ENCODE peak calls at places on chromosomes 5 and 9, in four cellular contexts. J is K562, F is esophagus squamous epithelium, A is Panc1. N is an unnamed sample. For H3K4me1, the result is how much of the 10 kb centered on the place peaks cover.

GRCh38 chr5:88664630-88665029 is 218.4 kb downstream of the MEF2C start:
- DNase-seq in J (no peak), F (no peak), A (no peak), N (no peak)

GRCh38 chr5:57524661-57525060 is 42.0 kb upstream of the ACTBL2 start:
- DNase-seq in J (no peak), F (no peak), A (no peak), N (no peak)

GRCh38 chr9:76893395-76893932 is 12.4 kb downstream of the PRUNE2 start:
- DNase-seq in J (no peak), F (no peak), A (no peak), N (no peak)

GRCh38 chr9:21060919-21061561 is 16.7 kb downstream of the IFNB1 start:
- DNase-seq in J (no peak), F (no peak), A (no peak), N (no peak)

GRCh38 chr5:139470821-139471300 is at the start of gene SMIM33:
- DNase-seq in J (no peak), F (no peak), A (no peak), N (no peak)

GRCh38 chr5:84290673-84291072 is 94.0 kb downstream of the EDIL3 start:
- DNase-seq in J (no peak), F (no peak), A (no peak), N (no peak)

GRCh38 chr5:138339464-138339863 is 1.4 kb downstream of the FAM53C start:
- DNase-seq in J (no peak), F (no peak), A (no peak), N (no peak)

GRCh38 chr5:125812631-125813030 is 610.6 kb upstream of the GRAMD2B start:
- DNase-seq in J (no peak), F (no peak), A (no peak), N (no peak)

GRCh38 chr9:70156729-70157128 is 102.0 kb upstream of the SMC5 start:
- DNase-seq in J (no peak), F (no peak), A (no peak), N (no peak)

GRCh38 chr5:41708604-41708940 is 161.7 kb downstream of the OXCT1 start:
- DNase-seq in J (no peak), F (no peak), A (no peak), N (no peak)

DNA sequence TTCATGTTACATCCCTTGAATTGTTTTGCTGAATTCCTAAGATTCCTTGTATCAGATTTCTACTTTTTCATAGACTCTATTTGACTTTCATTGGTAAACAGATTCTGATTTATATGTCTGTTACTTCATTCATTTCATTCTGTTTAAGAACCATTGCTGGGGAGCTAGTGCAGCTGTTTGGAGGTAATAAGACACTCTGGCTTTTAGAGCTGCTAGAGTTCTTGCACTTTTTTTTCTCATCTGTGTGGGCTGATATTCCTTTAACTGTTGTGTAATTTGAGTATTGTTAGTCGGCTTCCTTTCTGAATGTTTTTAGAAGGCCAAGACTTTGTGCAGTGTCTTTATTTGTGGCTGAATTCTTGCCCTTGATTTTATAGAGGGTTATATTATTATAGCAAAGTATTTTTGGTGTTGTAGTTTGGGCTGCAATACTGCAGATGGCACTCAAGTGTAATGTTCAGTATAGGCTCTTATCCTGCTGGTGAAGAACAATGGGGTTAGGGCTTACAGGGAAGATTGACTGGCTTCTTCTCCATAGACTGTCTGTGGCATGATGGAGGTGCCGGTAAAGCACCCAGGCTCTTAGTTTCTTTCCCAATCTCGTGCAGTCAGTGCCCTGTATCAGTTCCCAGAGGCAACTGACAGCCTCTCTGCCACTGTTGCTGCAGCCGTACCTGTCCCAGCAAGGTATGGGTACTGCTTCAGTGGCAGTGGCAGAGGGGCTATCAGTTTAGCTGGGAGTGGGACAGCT is 162.2 kb downstream of the OXCT1 start:
- DNase-seq in J (no peak), F (no peak), A (peak), N (peak)
- TF ChIP-seq CTCF in J (peak), F (no peak), A (peak), N (peak)

GRCh38 chr5:96808868-96809558 is 1.3 kb upstream of the ERAP1 start:
- DNase-seq in J (no peak), F (no peak), A (no peak), N (no peak)
- H3K4me1 ChIP-seq in J (under half), F (under half), A (under half), N (under half)

DNA sequence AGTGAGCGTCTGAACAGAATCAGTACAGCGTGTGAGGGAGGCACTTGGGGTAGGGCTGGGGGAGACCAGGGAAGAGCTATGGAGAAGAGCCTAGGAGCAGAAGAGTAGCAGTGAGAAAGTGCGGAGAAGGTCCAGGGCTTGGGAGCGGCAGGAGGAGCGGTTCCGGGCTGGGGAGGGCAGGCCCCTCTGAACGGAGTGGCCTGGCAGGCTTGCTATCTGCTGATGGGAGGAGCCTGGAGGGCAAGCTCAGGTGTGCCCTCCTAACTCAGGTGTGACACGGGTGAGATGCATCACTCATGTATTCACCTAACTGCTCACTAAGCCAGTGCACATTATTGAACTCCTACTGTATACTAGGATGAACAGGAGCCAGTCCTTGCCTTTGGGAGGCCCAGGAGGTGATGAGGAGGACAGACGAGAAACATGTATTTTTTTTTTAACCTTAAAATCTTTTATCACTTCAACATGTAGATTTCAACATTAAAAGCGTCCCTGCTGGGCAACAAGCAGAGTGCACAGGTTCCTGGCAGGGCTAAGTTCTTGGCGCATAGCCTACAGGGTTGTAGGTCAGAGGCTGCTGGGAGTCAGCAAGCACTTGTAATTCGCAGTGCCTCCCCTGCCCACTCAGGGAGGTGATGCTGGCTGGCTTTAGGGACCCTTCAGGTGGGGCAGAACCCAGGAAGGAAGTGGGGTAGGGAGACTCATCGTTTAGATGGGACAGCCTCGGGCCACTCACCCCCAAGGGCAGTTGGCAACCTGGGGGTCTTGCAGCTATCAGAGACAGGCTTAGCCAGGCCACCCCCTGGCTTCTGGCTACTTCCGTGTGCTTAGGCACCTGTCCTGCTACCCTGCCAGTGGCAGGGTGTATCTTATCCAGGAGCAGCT is 55.5 kb downstream of the TMOD1 start:
- DNase-seq in J (no peak), F (no peak), A (no peak), N (no peak)
- H3K4me3 ChIP-seq in J (no peak), F (no peak), A (no peak), N (no peak)

DNA sequence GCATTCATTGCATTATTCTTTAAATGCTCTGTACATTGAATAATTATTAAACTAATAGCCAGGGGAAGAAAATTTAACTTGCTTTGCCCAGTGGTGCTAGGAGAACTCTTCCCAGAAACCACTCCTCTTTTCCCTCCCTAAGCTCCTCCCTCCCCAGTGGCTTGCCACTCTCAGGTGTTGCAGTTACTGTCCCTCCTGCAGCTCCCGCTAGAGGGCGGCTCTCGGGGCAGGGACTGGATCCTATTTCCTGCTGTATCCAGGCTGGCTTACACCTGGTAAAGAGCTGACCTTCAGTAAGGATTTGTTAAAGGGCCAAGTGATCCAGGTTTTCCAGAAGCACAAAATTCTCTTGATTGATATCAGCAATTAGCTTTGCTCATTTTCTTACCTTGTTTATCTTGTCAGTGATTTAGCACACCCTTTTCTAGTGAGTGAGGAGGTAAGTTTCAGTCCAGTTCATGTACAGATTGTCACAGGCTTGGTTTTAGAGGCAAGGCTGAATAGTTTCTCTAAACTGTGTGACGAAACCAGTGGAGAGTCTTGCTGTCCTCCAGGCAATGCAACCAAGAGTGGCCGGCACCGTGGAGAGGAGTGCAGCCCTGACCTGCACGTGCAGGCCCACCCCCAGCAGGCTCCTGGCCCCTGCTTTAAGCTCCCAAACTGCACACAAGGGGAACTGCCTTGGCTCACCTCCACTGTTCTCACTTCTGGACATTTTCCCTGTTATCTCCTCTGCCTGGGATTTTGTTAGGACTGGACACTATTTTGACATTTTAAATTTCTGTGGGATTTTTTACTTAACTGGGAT is 423.8 kb downstream of the SPOCK1 start:
- DNase-seq in J (peak), F (no peak), A (peak), N (peak)
- TF ChIP-seq CTCF in J (peak), F (peak), A (peak), N (peak)

GRCh38 chr5:65867509-65868195 is 58.7 kb upstream of the ERBIN start:
- DNase-seq in J (no peak), F (no peak), A (no peak), N (no peak)

GRCh38 chr5:65871182-65871581 is 55.2 kb upstream of the ERBIN start:
- DNase-seq in J (no peak), F (no peak), A (peak), N (no peak)

GRCh38 chr5:65866837-65867508 is 59.4 kb upstream of the ERBIN start:
- DNase-seq in J (no peak), F (no peak), A (no peak), N (no peak)

GRCh38 chr5:65873181-65873580 is 53.2 kb upstream of the ERBIN start:
- DNase-seq in J (no peak), F (no peak), A (no peak), N (no peak)

DNA sequence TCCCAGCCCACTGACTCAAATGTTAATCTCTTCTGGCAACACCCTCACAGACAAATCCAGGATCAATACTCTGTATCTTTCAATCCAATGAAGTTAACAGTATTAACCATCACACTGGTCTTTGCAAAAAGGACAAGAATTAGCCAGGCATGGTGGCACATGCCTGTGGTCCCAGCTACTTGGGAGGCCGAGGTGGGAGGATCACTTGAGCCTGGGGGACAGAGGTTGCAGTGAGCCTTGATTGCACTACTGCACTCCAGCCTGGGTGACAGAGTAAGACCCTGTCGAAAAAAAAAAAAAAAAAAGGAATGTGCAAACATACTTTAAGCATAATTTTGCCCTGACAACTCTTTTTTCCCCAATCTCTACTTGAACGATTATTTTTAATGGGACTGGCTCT is 57.9 kb upstream of the ERBIN start:
- DNase-seq in J (no peak), F (no peak), A (no peak), N (no peak)
- H3K4me1 ChIP-seq in J (under half), F (under half), A (under half), N (under half)

DNA sequence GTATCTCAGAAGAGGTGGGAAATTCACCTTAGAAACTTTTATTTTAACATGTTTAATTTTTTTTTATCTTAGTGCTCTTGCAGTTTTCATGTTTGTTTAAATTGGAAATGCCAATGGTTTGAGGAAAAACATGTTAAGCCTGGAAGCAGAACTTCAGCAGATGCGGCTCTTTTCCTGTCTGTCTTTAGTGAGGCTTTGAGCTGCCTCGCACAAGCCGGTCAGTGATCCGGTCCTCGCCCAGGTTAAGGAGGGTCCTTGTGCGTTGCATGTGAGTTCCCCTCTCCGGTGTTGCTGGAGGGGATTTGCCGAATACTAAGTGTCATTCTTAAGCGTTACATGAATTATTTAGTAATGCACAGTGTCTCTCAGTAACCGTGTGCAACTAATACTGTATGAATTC is 9.4 kb upstream of the PLEKHG4B start:
- DNase-seq in J (no peak), F (no peak), A (no peak), N (no peak)
- H3K4me3 ChIP-seq in J (no peak), F (no peak), A (no peak), N (no peak)

DNA sequence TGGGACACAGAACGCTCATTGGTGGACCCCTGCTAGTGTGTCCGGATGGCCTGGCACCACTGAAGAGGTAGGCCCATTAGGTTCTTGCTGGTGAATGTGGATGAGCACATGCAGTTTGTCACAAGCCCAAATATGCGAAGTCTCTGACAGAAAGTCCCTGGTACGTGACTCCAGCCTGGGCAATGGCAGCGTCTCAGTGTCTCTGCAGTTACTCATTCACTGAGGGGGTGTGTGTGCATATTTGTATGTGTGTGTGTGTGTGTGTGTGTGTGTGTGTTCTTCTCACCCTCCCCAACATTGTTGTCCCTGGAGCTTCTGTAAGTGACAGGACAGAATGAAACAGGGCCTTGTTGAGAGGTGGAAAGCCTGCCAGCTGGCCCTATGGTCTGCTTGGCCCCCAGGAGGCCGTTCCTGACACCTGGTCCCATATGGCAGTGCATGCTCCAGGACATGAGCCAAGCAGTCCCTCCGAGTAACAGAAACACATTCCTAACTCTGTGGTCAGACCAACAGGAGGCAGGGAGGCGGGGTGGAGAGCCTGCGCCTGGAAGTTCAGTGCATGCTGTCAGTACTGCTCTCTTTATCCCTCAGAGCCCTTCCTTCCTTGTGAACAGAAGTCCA is 169.9 kb downstream of the SLC28A3 start:
- DNase-seq in J (peak), F (no peak), A (no peak), N (peak)
- TF ChIP-seq CTCF in J (no peak), F (no peak), A (no peak), N (no peak)

DNA sequence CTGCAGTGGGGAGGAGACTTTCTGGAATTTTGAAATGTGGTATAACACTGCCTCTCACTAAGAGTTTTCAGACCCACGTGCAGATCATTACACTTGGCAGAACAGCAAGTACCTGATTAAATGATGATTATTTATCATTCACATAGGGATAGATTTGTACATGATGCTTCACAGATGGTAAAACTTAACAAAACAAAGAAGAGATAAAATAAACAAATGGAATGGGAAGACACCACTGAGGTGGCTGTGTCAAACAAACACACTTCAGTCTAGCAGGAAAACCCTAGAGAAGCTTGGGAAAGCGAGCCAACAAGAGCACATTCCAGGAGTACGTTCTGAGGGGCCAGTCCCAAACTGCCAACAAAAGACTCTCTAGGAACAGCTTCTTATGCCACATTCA is 1.8 kb downstream of the MED27 start:
- DNase-seq in J (no peak), F (no peak), A (no peak), N (no peak)
- H3K4me1 ChIP-seq in J (under half), F (under half), A (under half), N (under half)

GRCh38 chr9:129145841-129146292 is 32.2 kb downstream of the IER5L start:
- DNase-seq in J (no peak), F (no peak), A (no peak), N (no peak)
- H3K4me3 ChIP-seq in J (no peak), F (no peak), A (no peak), N (no peak)